ENCODE peak calls at places on chromosomes 13 and 19, in seven cellular contexts. H, O, Y, M, L, K and I are unnamed samples.

GRCh38 chr19:45403781-45404556 is 900 bp downstream of the PPP1R13L start:
- DNase-seq in H (peak; percentile 67), K (peak; percentile 68), M (peak; percentile 75), Y (peak; percentile 42), L (peak; percentile 82), O (peak; percentile 61), I (peak; percentile 57)

GRCh38 chr19:10353793-10354391 is 14.5 kb upstream of the ICAM3 start:
- DNase-seq in L (no peak), K (peak; percentile 71), M (peak; percentile 80), H (peak; percentile 68), Y (peak; percentile 23), O (peak; percentile 15), I (no peak)

GRCh38 chr19:38852231-38853044 is 2.7 kb upstream of the HNRNPL start:
- DNase-seq in K (peak; percentile 74), M (peak; percentile 69), H (peak; percentile 83), Y (peak; percentile 45), O (peak; percentile 47), L (peak; percentile 75), I (no peak)

GRCh38 chr13:97226788-97227627 is 4.9 kb downstream of the MBNL2 start:
- DNase-seq in Y (peak; percentile 51), L (peak; percentile 74), H (no peak), K (peak; percentile 64), O (peak; percentile 27), M (no peak), I (peak; percentile 17)

GRCh38 chr13:27797228-27797624 is 4.9 kb downstream of the GSX1 start:
- DNase-seq in H (no peak), K (no peak), M (no peak), L (no peak), O (no peak), Y (no peak), I (no peak)

GRCh38 chr13:75687145-75687763 is 51.1 kb downstream of the LMO7 start:
- DNase-seq in O (no peak), L (no peak), Y (no peak), M (no peak), H (no peak), K (no peak), I (no peak)

GRCh38 chr13:45851171-45851889 is at the start of gene SIAH3:
- DNase-seq in L (no peak), H (no peak), O (no peak), Y (no peak), K (no peak), M (no peak), I (no peak)

GRCh38 chr13:51838235-51838846 is 6.6 kb downstream of the TMEM272 start:
- DNase-seq in M (no peak), K (no peak), H (no peak), O (no peak), Y (no peak), L (no peak), I (no peak)

GRCh38 chr13:30869491-30869890 is 36.6 kb upstream of the MEDAG start:
- DNase-seq in M (peak; percentile 43), L (no peak), O (no peak), K (no peak), Y (no peak), H (no peak), I (no peak)

GRCh38 chr19:12043752-12044422 is 8.4 kb upstream of the ZNF433 start:
- DNase-seq in L (no peak), K (no peak), O (no peak), M (no peak), H (no peak), Y (no peak), I (no peak)

GRCh38 chr19:12047868-12048267 is 4.9 kb downstream of the ZNF878 start:
- DNase-seq in H (no peak), M (no peak), K (no peak), L (no peak), Y (no peak), O (no peak), I (no peak)

DNA sequence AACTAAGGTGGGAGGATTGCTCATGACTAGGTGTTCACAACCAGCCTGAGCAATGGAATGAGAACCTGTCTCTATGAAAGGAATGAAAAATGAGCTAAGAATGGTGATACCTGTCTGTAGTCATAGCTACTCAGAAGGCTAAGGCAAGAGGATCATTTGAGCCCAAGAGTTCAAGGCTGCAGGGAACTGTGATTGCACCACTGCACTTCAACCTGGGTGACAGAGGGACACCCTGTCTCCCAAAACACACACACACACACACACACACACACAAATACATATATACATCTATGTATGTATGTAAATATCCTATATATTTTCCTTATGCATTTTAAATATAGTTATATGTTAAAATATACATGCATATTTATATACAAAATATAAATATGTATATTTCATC is 7.4 kb upstream of the ZNF433 start:
- DNase-seq in M (no peak), K (no peak), O (no peak), H (no peak), Y (no peak), L (no peak), I (no peak)
- H3K9me3 ChIP-seq in M (peaks cover 41% of the 10 kb centered on the region), K (peaks cover 5% of the 10 kb centered on the region), O (peaks cover 38% of the 10 kb centered on the region), H (no peaks in the 10 kb centered on the region), Y (peaks cover 16% of the 10 kb centered on the region), L (peaks cover 7% of the 10 kb centered on the region), I (peaks cover 16% of the 10 kb centered on the region)

GRCh38 chr19:35491838-35492360 is 1.6 kb upstream of the KRTDAP start:
- DNase-seq in H (no peak), Y (no peak), O (no peak), K (no peak), L (no peak), M (no peak), I (no peak)

GRCh38 chr19:35487821-35488220 is 2.4 kb downstream of the KRTDAP start:
- DNase-seq in M (no peak), K (no peak), L (no peak), H (no peak), Y (no peak), O (no peak), I (no peak)

GRCh38 chr19:35493971-35494370 is 3.7 kb upstream of the KRTDAP start:
- DNase-seq in O (no peak), K (no peak), H (no peak), Y (no peak), L (no peak), M (no peak), I (no peak)

GRCh38 chr19:35488677-35489076 is 1.6 kb downstream of the KRTDAP start:
- DNase-seq in O (no peak), L (no peak), Y (no peak), M (no peak), H (no peak), K (no peak), I (no peak)

DNA sequence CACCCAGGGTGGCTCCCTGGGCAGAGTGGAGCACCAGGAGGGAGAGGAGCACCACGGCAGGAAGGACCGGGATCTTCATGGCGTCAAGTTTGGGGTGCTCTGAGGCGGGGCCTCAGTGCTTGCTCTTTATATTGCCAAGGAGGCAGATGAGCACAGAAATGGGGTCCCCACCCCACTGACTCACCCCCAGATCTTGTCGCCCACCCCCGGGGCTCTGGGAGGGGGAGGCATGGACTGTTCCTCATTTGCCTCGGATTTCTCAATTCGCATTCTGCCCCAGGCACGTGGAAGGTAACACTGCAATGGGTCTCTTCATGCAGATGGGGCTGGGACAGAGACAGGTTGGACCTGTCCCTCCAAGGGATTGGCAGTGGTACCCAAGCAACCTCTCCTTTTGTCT is at the start of gene KRTDAP:
- DNase-seq in M (no peak), O (no peak), K (no peak), Y (no peak), H (no peak), L (no peak), I (no peak)
- H3K9me3 ChIP-seq in M (no peaks in the 10 kb centered on the region), O (no peaks in the 10 kb centered on the region), K (no peaks in the 10 kb centered on the region), Y (no peaks in the 10 kb centered on the region), H (no peaks in the 10 kb centered on the region), L (no peaks in the 10 kb centered on the region), I (no peaks in the 10 kb centered on the region)

DNA sequence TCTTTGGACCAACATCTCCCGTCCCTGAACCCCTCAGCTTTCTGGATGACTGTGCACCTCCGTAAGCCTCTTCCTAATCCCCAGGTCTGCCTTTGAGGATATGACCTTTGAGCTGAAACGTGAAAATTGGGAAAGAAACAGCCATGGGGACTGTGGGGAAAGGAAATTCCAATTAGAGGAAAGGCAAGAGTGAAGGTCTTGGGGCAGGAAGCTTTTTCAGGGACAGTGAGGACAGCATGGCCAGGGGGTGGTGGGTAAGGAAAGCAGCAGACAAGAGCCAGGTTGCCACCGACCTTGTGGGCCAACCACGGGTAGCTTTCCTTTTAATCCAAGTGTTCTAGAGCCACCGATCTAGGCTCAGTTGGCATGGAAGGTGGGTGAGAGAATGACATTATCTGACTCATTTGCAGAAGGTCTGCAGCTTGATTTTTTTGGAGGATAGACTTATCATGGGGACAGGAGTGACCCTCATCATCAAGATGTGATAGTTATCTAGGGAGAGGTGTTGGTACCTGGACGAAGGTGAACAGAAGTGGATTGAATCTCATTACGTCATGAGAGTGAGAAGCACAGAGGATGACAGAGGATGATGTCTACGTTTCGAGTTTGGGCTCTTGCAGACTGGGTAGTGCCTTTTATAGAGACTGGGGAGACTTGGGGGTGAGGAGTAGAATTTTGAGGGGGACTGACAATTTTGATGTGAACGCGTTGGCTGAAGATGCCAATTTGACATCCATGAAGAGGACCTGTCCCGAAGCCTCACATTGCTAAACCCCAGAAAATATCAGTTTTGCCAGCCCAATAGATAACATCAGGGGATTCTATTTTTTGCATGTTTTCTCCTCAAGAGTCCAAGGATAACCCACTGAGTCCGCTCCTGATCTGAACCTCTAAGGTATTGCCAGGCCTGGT is 136.7 kb upstream of the PEG3 start:
- DNase-seq in O (no peak), H (no peak), K (no peak), M (no peak), L (no peak), Y (no peak), I (no peak)
- H3K9me3 ChIP-seq in O (peaks cover 9% of the 10 kb centered on the region), H (no peaks in the 10 kb centered on the region), K (peaks cover 2% of the 10 kb centered on the region), M (peaks cover 8% of the 10 kb centered on the region), L (no peaks in the 10 kb centered on the region), Y (no peaks in the 10 kb centered on the region), I (no peaks in the 10 kb centered on the region)

GRCh38 chr13:89565711-89566110 is 1781.8 kb upstream of the MIR17HG start:
- DNase-seq in H (no peak), L (no peak), M (no peak), Y (no peak), K (no peak), O (no peak), I (no peak)
- H3K9me3 ChIP-seq in H (no peaks in the 10 kb centered on the region), L (no peaks in the 10 kb centered on the region), M (peaks cover under 1% of the 10 kb centered on the region), Y (no peaks in the 10 kb centered on the region), K (no peaks in the 10 kb centered on the region), O (no peaks in the 10 kb centered on the region), I (no peaks in the 10 kb centered on the region)

GRCh38 chr13:55613429-55614187 is 1527.1 kb upstream of the PRR20A start:
- DNase-seq in O (no peak), L (no peak), Y (no peak), H (no peak), M (no peak), K (no peak), I (no peak)

DNA sequence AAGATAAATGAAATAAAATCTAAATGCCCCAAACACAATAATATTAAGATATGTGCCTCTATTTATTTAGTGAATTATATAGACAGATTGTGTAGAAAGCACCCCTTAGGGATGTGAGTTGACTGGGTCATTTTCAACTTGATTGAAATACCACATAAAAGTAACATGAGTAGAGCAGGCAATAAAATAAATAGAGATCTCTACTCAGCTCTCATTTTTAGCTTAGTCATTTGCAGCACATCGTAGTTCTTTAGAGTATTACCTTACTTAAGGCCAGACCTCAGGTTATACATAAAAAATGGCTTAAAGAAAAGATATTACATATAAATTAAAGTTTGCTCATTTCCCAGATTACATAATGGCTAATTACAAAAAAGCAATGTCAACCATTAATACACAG is 1525.6 kb upstream of the PRR20A start:
- DNase-seq in Y (no peak), H (no peak), O (no peak), L (no peak), K (no peak), M (no peak), I (no peak)
- H3K9me3 ChIP-seq in Y (no peaks in the 10 kb centered on the region), H (no peaks in the 10 kb centered on the region), O (no peaks in the 10 kb centered on the region), L (no peaks in the 10 kb centered on the region), K (no peaks in the 10 kb centered on the region), M (peaks cover 3% of the 10 kb centered on the region), I (no peaks in the 10 kb centered on the region)